ENCODE peak calls at places on chromosomes 13 and 19, in four cellular contexts. F is A673, K is COR-L47, O is omental fat pad. W is an unnamed sample.
A peak's percentile ranks its signal among the peaks of the same experiment; 100 is the strongest.

GRCh38 chr19:54164369-54165068 is 5.0 kb upstream of the LENG1 start:
- DNase-seq in F (peak; percentile 26), K (no peak), O (peak; percentile 44), W (no peak)

GRCh38 chr19:53808710-53809125 is 15.4 kb downstream of the NLRP12 start:
- DNase-seq in K (no peak), F (peak; percentile 62), O (no peak), W (no peak)

GRCh38 chr19:48648134-48648533 is 2.1 kb upstream of the CA11 start:
- DNase-seq in O (no peak), K (no peak), F (no peak), W (no peak)

GRCh38 chr13:31962661-31963345 is 68.8 kb upstream of the FRY start:
- DNase-seq in K (no peak), O (no peak), F (no peak), W (no peak)

GRCh38 chr13:27921421-27921960 is 1.7 kb downstream of the PDX1 start:
- DNase-seq in F (no peak), O (no peak), K (peak; percentile 43), W (no peak)

GRCh38 chr19:12112238-12112637 is 27.9 kb downstream of the ZNF20 start:
- DNase-seq in F (no peak), K (no peak), O (no peak), W (no peak)

GRCh38 chr13:110285991-110286923 is 20.7 kb downstream of the COL4A1 start:
- DNase-seq in K (no peak), O (no peak), F (no peak), W (no peak)

GRCh38 chr13:52070929-52071523 is 46.5 kb downstream of the UTP14C start:
- DNase-seq in F (peak; percentile 25), O (no peak), K (no peak), W (no peak)

GRCh38 chr19:33456076-33456844 is 65.3 kb downstream of the PEPD start:
- DNase-seq in F (no peak), K (no peak), O (no peak), W (peak; percentile 46)

GRCh38 chr13:94343243-94343585 is 136.3 kb downstream of the DCT start:
- DNase-seq in F (peak; percentile 32), O (no peak), K (no peak), W (no peak)

GRCh38 chr19:4300589-4300988 is 1.6 kb downstream of the TMIGD2 start:
- DNase-seq in O (no peak), K (no peak), F (no peak), W (no peak)

GRCh38 chr19:43534811-43535761 is 2.1 kb downstream of the ZNF575 start:
- DNase-seq in O (peak; percentile 57), F (peak; percentile 56), K (peak; percentile 15), W (peak; percentile 78)

W was measured in suprapubic skin.